ENCODE peak calls at places on chromosomes 6 and 20, in ten cellular contexts. One of them, this sample, is unnamed.

GRCh38 chr20:5090191-5090590 is 29.6 kb downstream of the PCNA start:
- DNase-seq in ascending aorta: no peak
- DNase-seq in mammary epithelial cell: no peak
- DNase-seq in HFFc6: no peak
- DNase-seq in esophagus squamous epithelium: no peak
- DNase-seq in amniotic epithelial cell: no peak
- DNase-seq in pancreas: no peak
- DNase-seq in adipocyte: no peak
- DNase-seq in WERI-Rb-1: no peak
- DNase-seq in activated T-helper 1 cell treated with Interleukin-2 at 50 U/mL for 16 hours: no peak
- DNase-seq in this sample: no peak

GRCh38 chr6:153117986-153118886 is 12.8 kb downstream of the RGS17 start:
- DNase-seq in pancreas: no peak
- DNase-seq in ascending aorta: no peak
- DNase-seq in HFFc6: peak; percentile 58
- DNase-seq in amniotic epithelial cell: peak; percentile 88
- DNase-seq in WERI-Rb-1: no peak
- DNase-seq in activated T-helper 1 cell treated with Interleukin-2 at 50 U/mL for 16 hours: no peak
- DNase-seq in mammary epithelial cell: peak; percentile 88
- DNase-seq in esophagus squamous epithelium: no peak
- DNase-seq in adipocyte: peak; percentile 23
- DNase-seq in this sample: peak; percentile 76

GRCh38 chr6:104625536-104625935 is 234.2 kb downstream of the HACE1 start:
- DNase-seq in ascending aorta: no peak
- DNase-seq in mammary epithelial cell: peak; percentile 94
- DNase-seq in esophagus squamous epithelium: no peak
- DNase-seq in adipocyte: peak; percentile 86
- DNase-seq in activated T-helper 1 cell treated with Interleukin-2 at 50 U/mL for 16 hours: no peak
- DNase-seq in amniotic epithelial cell: peak; percentile 88
- DNase-seq in pancreas: no peak
- DNase-seq in HFFc6: peak; percentile 17
- DNase-seq in WERI-Rb-1: no peak
- DNase-seq in this sample: peak; percentile 37

GRCh38 chr20:38620501-38620900 is 18.9 kb downstream of the ARHGAP40 start:
- DNase-seq in HFFc6: no peak
- DNase-seq in pancreas: no peak
- DNase-seq in mammary epithelial cell: no peak
- DNase-seq in activated T-helper 1 cell treated with Interleukin-2 at 50 U/mL for 16 hours: no peak
- DNase-seq in adipocyte: no peak
- DNase-seq in ascending aorta: no peak
- DNase-seq in esophagus squamous epithelium: no peak
- DNase-seq in WERI-Rb-1: no peak
- DNase-seq in amniotic epithelial cell: no peak
- DNase-seq in this sample: no peak

GRCh38 chr6:107815846-107816245 is 8.3 kb downstream of the SCML4 start:
- DNase-seq in ascending aorta: no peak
- DNase-seq in adipocyte: no peak
- DNase-seq in pancreas: no peak
- DNase-seq in mammary epithelial cell: no peak
- DNase-seq in HFFc6: no peak
- DNase-seq in WERI-Rb-1: no peak
- DNase-seq in activated T-helper 1 cell treated with Interleukin-2 at 50 U/mL for 16 hours: no peak
- DNase-seq in amniotic epithelial cell: no peak
- DNase-seq in esophagus squamous epithelium: no peak
- DNase-seq in this sample: no peak

GRCh38 chr6:66897576-66897975 is 1190.5 kb upstream of the EYS start:
- DNase-seq in adipocyte: no peak
- DNase-seq in WERI-Rb-1: no peak
- DNase-seq in ascending aorta: no peak
- DNase-seq in amniotic epithelial cell: peak; percentile 7
- DNase-seq in HFFc6: no peak
- DNase-seq in mammary epithelial cell: peak; percentile 77
- DNase-seq in pancreas: no peak
- DNase-seq in activated T-helper 1 cell treated with Interleukin-2 at 50 U/mL for 16 hours: no peak
- DNase-seq in esophagus squamous epithelium: no peak
- DNase-seq in this sample: peak; percentile 24

GRCh38 chr6:131062245-131063027 is 609 bp downstream of the EPB41L2 start:
- DNase-seq in amniotic epithelial cell: no peak
- DNase-seq in esophagus squamous epithelium: no peak
- DNase-seq in ascending aorta: no peak
- DNase-seq in HFFc6: no peak
- DNase-seq in WERI-Rb-1: peak; percentile 19
- DNase-seq in adipocyte: peak; percentile 76
- DNase-seq in pancreas: no peak
- DNase-seq in activated T-helper 1 cell treated with Interleukin-2 at 50 U/mL for 16 hours: no peak
- DNase-seq in mammary epithelial cell: no peak
- DNase-seq in this sample: peak; percentile 20

GRCh38 chr6:138030872-138031271 is 76.3 kb downstream of the PERP start:
- DNase-seq in ascending aorta: no peak
- DNase-seq in esophagus squamous epithelium: no peak
- DNase-seq in pancreas: no peak
- DNase-seq in adipocyte: no peak
- DNase-seq in HFFc6: no peak
- DNase-seq in WERI-Rb-1: no peak
- DNase-seq in activated T-helper 1 cell treated with Interleukin-2 at 50 U/mL for 16 hours: no peak
- DNase-seq in mammary epithelial cell: peak; percentile 68
- DNase-seq in amniotic epithelial cell: no peak
- DNase-seq in this sample: no peak

GRCh38 chr20:61461459-61461858 is 209.4 kb downstream of the CDH4 start:
- DNase-seq in pancreas: no peak
- DNase-seq in ascending aorta: no peak
- DNase-seq in HFFc6: no peak
- DNase-seq in adipocyte: no peak
- DNase-seq in esophagus squamous epithelium: no peak
- DNase-seq in WERI-Rb-1: no peak
- DNase-seq in mammary epithelial cell: no peak
- DNase-seq in activated T-helper 1 cell treated with Interleukin-2 at 50 U/mL for 16 hours: no peak
- DNase-seq in amniotic epithelial cell: no peak
- DNase-seq in this sample: no peak

GRCh38 chr20:11350126-11351005 is 567.3 kb upstream of the BTBD3 start:
- DNase-seq in WERI-Rb-1: no peak
- DNase-seq in esophagus squamous epithelium: no peak
- DNase-seq in pancreas: no peak
- DNase-seq in amniotic epithelial cell: peak; percentile 94
- DNase-seq in mammary epithelial cell: peak; percentile 98
- DNase-seq in activated T-helper 1 cell treated with Interleukin-2 at 50 U/mL for 16 hours: no peak
- DNase-seq in ascending aorta: no peak
- DNase-seq in adipocyte: peak; percentile 94
- DNase-seq in HFFc6: peak; percentile 2
- DNase-seq in this sample: peak; percentile 86

GRCh38 chr20:1041845-1042390 is 39.8 kb upstream of the RSPO4 start:
- DNase-seq in activated T-helper 1 cell treated with Interleukin-2 at 50 U/mL for 16 hours: no peak
- DNase-seq in ascending aorta: no peak
- DNase-seq in WERI-Rb-1: no peak
- DNase-seq in pancreas: no peak
- DNase-seq in amniotic epithelial cell: no peak
- DNase-seq in esophagus squamous epithelium: no peak
- DNase-seq in adipocyte: no peak
- DNase-seq in HFFc6: no peak
- DNase-seq in mammary epithelial cell: no peak
- DNase-seq in this sample: no peak

GRCh38 chr6:83490177-83490576 is 22.2 kb upstream of the PRSS35 start:
- DNase-seq in amniotic epithelial cell: no peak
- DNase-seq in activated T-helper 1 cell treated with Interleukin-2 at 50 U/mL for 16 hours: no peak
- DNase-seq in mammary epithelial cell: no peak
- DNase-seq in HFFc6: no peak
- DNase-seq in WERI-Rb-1: no peak
- DNase-seq in adipocyte: no peak
- DNase-seq in pancreas: no peak
- DNase-seq in esophagus squamous epithelium: no peak
- DNase-seq in ascending aorta: no peak
- DNase-seq in this sample: no peak

GRCh38 chr6:143674466-143675114 is 3.2 kb upstream of the PHACTR2 start:
- DNase-seq in activated T-helper 1 cell treated with Interleukin-2 at 50 U/mL for 16 hours: no peak
- DNase-seq in amniotic epithelial cell: no peak
- DNase-seq in WERI-Rb-1: no peak
- DNase-seq in esophagus squamous epithelium: no peak
- DNase-seq in pancreas: no peak
- DNase-seq in adipocyte: peak; percentile 34
- DNase-seq in ascending aorta: no peak
- DNase-seq in mammary epithelial cell: no peak
- DNase-seq in HFFc6: no peak
- DNase-seq in this sample: peak; percentile 44

GRCh38 chr6:43396408-43397149 is 27.1 kb upstream of the ZNF318 start:
- DNase-seq in mammary epithelial cell: peak; percentile 51
- DNase-seq in pancreas: no peak
- DNase-seq in adipocyte: no peak
- DNase-seq in esophagus squamous epithelium: no peak
- DNase-seq in ascending aorta: no peak
- DNase-seq in amniotic epithelial cell: no peak
- DNase-seq in HFFc6: no peak
- DNase-seq in activated T-helper 1 cell treated with Interleukin-2 at 50 U/mL for 16 hours: no peak
- DNase-seq in WERI-Rb-1: no peak
- DNase-seq in this sample: no peak

This sample was measured in fibroblast of the aortic adventitia.